ENCODE peak calls at places on chromosomes 3 and 15, in ten cellular contexts. E is spleen, B is choroid plexus epithelial cell, S is B cell, Y is AG09319, H is dorsolateral prefrontal cortex, N is MCF 10A, G is cardiac fibroblast, C is nephron progenitor cell, K is lower leg skin. P is an unnamed sample.
A peak's percentile ranks its signal among the peaks of the same experiment; 100 is the strongest.

GRCh38 chr3:44584646-44585501 is at the start of gene ZNF660:
- DNase-seq in E (peak; percentile 79), B (peak; percentile 83), S (peak; percentile 40), Y (peak; percentile 29), H (peak; percentile 84), N (no peak), G (peak; percentile 53), C (peak; percentile 81), K (peak; percentile 88), P (peak; percentile 87)

GRCh38 chr3:193087336-193087735 is 153.7 kb upstream of the PLAAT1 start:
- DNase-seq in E (no peak), B (no peak), S (no peak), Y (no peak), H (no peak), N (no peak), G (no peak), C (no peak), K (no peak), P (no peak)

GRCh38 chr3:170751894-170752283 is 118.1 kb downstream of the RPL22L1 start:
- DNase-seq in E (no peak), B (no peak), S (no peak), Y (no peak), H (no peak), N (no peak), G (no peak), C (no peak), K (no peak), P (no peak)

GRCh38 chr3:8853081-8853480 is 83.7 kb upstream of the OXTR start:
- DNase-seq in E (no peak), B (peak; percentile 62), S (no peak), Y (no peak), H (no peak), N (no peak), G (peak; percentile 51), C (no peak), K (no peak), P (no peak)

GRCh38 chr3:155112661-155113389 is 32.7 kb downstream of the MME start:
- DNase-seq in E (no peak), B (no peak), S (no peak), Y (no peak), H (no peak), N (no peak), G (no peak), C (no peak), K (no peak), P (no peak)

GRCh38 chr15:35195649-35196048 is 110.6 kb upstream of the NANOGP8 start:
- DNase-seq in E (no peak), B (no peak), S (no peak), Y (no peak), H (no peak), N (no peak), G (no peak), C (no peak), K (no peak), P (no peak)

GRCh38 chr15:31381801-31382692 is 55.4 kb downstream of the KLF13 start:
- DNase-seq in E (no peak), B (no peak), S (no peak), Y (no peak), H (no peak), N (no peak), G (no peak), C (no peak), K (no peak), P (no peak)

GRCh38 chr3:40317061-40317676 is 7.7 kb downstream of the EIF1B start:
- DNase-seq in E (no peak), B (peak; percentile 87), S (peak; percentile 68), Y (no peak), H (no peak), N (peak; percentile 68), G (peak; percentile 79), C (peak; percentile 40), K (no peak), P (no peak)

GRCh38 chr15:73650387-73651126 is 17.4 kb upstream of the NPTN start:
- DNase-seq in E (no peak), B (peak; percentile 86), S (no peak), Y (no peak), H (no peak), N (peak; percentile 66), G (peak; percentile 88), C (no peak), K (no peak), P (no peak)

GRCh38 chr3:194439915-194440550 is 41.0 kb upstream of the GP5 start:
- DNase-seq in E (no peak), B (no peak), S (no peak), Y (no peak), H (no peak), N (no peak), G (no peak), C (no peak), K (no peak), P (no peak)

GRCh38 chr15:37767841-37768455 is 166.5 kb upstream of the TMCO5A start:
- DNase-seq in E (no peak), B (peak; percentile 34), S (no peak), Y (no peak), H (no peak), N (no peak), G (peak; percentile 36), C (no peak), K (no peak), P (no peak)

GRCh38 chr15:37765809-37766208 is 168.6 kb upstream of the TMCO5A start:
- DNase-seq in E (no peak), B (peak; percentile 43), S (no peak), Y (no peak), H (no peak), N (no peak), G (peak; percentile 17), C (no peak), K (no peak), P (no peak)

DNA sequence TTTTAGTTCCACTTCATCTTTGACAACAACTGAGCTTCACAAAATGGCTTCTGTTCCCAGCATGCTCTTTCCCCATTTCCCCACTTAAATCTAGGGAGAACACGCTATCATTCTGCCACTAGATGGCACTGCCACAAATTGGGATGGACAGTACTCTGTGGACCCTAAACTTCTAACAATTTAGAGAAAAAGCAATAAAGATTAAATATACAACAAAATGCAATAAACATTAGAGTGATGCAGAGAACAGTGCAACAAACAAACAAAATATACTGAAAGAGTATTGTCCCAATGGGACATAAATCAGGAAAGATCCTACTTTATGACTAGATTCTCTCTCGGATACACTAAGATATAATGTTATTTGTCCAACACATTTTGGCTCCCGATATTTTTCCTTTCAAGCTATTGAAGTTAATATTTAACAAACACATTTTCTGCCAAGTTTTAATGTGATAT is 169.7 kb upstream of the TMCO5A start:
- DNase-seq in E (no peak), B (peak; percentile 87), S (no peak), Y (peak; percentile 3), H (no peak), N (peak; percentile 63), G (peak; percentile 85), C (peak; percentile 8), K (no peak), P (no peak)
- TF ChIP-seq CTCF in E (peak; percentile 9), B (peak; percentile 84), S (peak; percentile 56), Y (peak; percentile 64), H (peak; percentile 42), N (peak; percentile 34), G (peak; percentile 72), C (peak; percentile 32), K (no peak), P (peak; percentile 78)

GRCh38 chr3:57060089-57060829 is at the start of gene SPATA12:
- DNase-seq in E (no peak), B (peak; percentile 83), S (no peak), Y (peak; percentile 38), H (peak; percentile 81), N (peak; percentile 97), G (peak; percentile 89), C (no peak), K (peak; percentile 96), P (no peak)

GRCh38 chr3:57059416-57059815 is 1.0 kb upstream of the SPATA12 start:
- DNase-seq in E (no peak), B (no peak), S (no peak), Y (no peak), H (no peak), N (no peak), G (no peak), C (no peak), K (no peak), P (no peak)

GRCh38 chr3:57063027-57063426 is 2.6 kb downstream of the SPATA12 start:
- DNase-seq in E (no peak), B (no peak), S (no peak), Y (no peak), H (no peak), N (no peak), G (no peak), C (no peak), K (no peak), P (no peak)

GRCh38 chr3:57062119-57062631 is 1.7 kb downstream of the SPATA12 start:
- DNase-seq in E (no peak), B (no peak), S (no peak), Y (no peak), H (no peak), N (no peak), G (no peak), C (no peak), K (no peak), P (no peak)

GRCh38 chr3:57061556-57061955 is 1.1 kb downstream of the SPATA12 start:
- DNase-seq in E (no peak), B (no peak), S (no peak), Y (no peak), H (no peak), N (no peak), G (no peak), C (no peak), K (no peak), P (no peak)
- TF ChIP-seq CTCF in E (no peak), B (no peak), S (no peak), Y (no peak), H (no peak), N (no peak), G (no peak), C (no peak), K (no peak), P (no peak)

DNA sequence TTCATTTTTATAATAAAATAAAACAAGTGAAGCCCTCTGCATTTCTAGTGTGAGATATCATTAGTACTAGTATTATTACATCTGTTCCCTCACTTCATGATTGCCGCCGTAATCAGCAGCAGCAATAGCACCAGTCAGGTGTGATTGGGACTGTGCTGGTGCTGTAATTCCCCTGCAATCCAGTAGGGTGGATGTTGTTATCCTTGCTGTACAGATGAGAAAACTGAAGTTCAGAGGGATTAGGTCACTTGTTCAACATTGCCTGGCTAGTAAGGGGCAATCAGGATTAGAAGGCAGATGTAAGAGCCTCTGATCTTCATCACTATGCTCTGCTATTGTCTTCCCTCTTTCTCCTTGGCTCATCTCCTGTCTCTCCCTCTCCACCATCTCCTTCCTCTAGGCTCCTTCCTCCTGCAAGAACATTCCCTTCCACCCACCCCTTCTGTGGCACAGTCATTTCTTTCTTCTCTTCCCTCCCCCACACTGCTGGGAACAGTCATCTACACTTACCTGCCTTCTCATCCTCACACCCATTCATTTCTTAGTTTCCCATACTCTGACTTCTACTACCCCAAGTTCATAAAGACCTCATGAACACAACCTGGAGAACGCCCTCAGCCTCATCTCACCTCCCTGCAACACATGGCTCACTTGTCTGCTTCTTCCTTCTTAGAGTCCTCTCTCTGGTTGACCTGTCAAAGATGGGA is 29.7 kb downstream of the CRYGS start:
- DNase-seq in E (no peak), B (peak; percentile 26), S (no peak), Y (no peak), H (no peak), N (peak; percentile 23), G (peak; percentile 19), C (no peak), K (no peak), P (no peak)
- TF ChIP-seq CTCF in E (no peak), B (peak; percentile 61), S (peak; percentile 21), Y (peak; percentile 15), H (peak; percentile 53), N (peak; percentile 35), G (peak; percentile 50), C (peak; percentile 37), K (no peak), P (peak; percentile 61)

GRCh38 chr3:11221818-11222217 is 50.4 kb upstream of the ATG7 start:
- DNase-seq in E (no peak), B (peak; percentile 60), S (no peak), Y (no peak), H (no peak), N (no peak), G (no peak), C (no peak), K (no peak), P (no peak)
- TF ChIP-seq CTCF in E (no peak), B (peak; percentile 48), S (no peak), Y (peak; percentile 25), H (no peak), N (peak; percentile 12), G (peak; percentile 21), C (no peak), K (no peak), P (no peak)